ENCODE peak calls at places on chromosomes 11 and 22, in six cellular contexts. T is AG09319; D is amniotic stem cell; Y is A549; G is EH; P is activated CD4-positive, alpha-beta T cell treated with anti-CD3 and anti-CD28 coated beads, Interleukin-2, amount 10 ng/mL, durations not matched to agents 7 days and 5 days. Q is an unnamed sample.

GRCh38 chr22:18144105-18144504 is 5.9 kb upstream of the USP18 start:
- DNase-seq in T (no peak), D (no peak), Y (no peak), G (no peak), P (no peak), Q (no peak)

GRCh38 chr22:18065256-18065655 is 12.5 kb upstream of the PEX26 start:
- DNase-seq in T (no peak), D (no peak), Y (peak; percentile 42), G (no peak), P (no peak), Q (no peak)

GRCh38 chr11:27468209-27468608 is 4.4 kb downstream of the LGR4 start:
- DNase-seq in T (no peak), D (no peak), Y (peak; percentile 58), G (peak; percentile 83), P (no peak), Q (no peak)

GRCh38 chr11:15038963-15039362 is 34.4 kb upstream of the CALCB start:
- DNase-seq in T (no peak), D (no peak), Y (peak; percentile 7), G (peak; percentile 21), P (no peak), Q (peak; percentile 40)

GRCh38 chr22:25419247-25420113 is 145.0 kb upstream of the GRK3 start:
- DNase-seq in T (no peak), D (no peak), Y (no peak), G (peak; percentile 10), P (no peak), Q (no peak)

GRCh38 chr11:65078151-65078550 is 5.7 kb downstream of the CDCA5 start:
- DNase-seq in T (no peak), D (no peak), Y (peak; percentile 69), G (peak; percentile 41), P (peak; percentile 81), Q (peak; percentile 83)

GRCh38 chr11:611001-611996 is 4.5 kb downstream of the IRF7 start:
- DNase-seq in T (no peak), D (no peak), Y (no peak), G (no peak), P (no peak), Q (no peak)

GRCh38 chr11:278001-278951 is at the start of gene NLRP6:
- DNase-seq in T (no peak), D (no peak), Y (no peak), G (no peak), P (no peak), Q (no peak)

GRCh38 chr11:72657356-72657755 is 16.9 kb downstream of the PDE2A start:
- DNase-seq in T (no peak), D (no peak), Y (no peak), G (no peak), P (no peak), Q (no peak)

GRCh38 chr22:28021998-28022660 is 103.1 kb upstream of the PITPNB start:
- DNase-seq in T (no peak), D (no peak), Y (no peak), G (no peak), P (no peak), Q (no peak)

GRCh38 chr11:70397983-70398833 is at the start of gene CTTN:
- DNase-seq in T (peak; percentile 63), D (peak; percentile 63), Y (peak; percentile 86), G (peak; percentile 86), P (peak; percentile 45), Q (peak; percentile 78)

Q was measured in activated CD8-positive, alpha-beta T cell treated with anti-CD3 and anti-CD28 coated beads for 36 hours.